ENCODE peak calls at places on chromosomes 4 and X, in eight cellular contexts. J is CD4-positive, alpha-beta memory T cell; I is iPS-NIHi11; M is NCI-H1092; N is activated CD4-positive, alpha-beta T cell treated with anti-CD3 and anti-CD28 coated beads for 4 hours; O is NCI-H1417; Y is H9; A is T47D. P is an unnamed sample.

GRCh38 chrX:24682739-24683432 is 10.8 kb upstream of the POLA1 start:
- DNase-seq in Y (no peak), M (no peak), N (no peak), O (no peak), I (no peak), J (no peak), A (no peak), P (no peak)

GRCh38 chrX:22296871-22297270 is 24.2 kb downstream of the CBLL2 start:
- DNase-seq in I (no peak), N (no peak), O (no peak), M (no peak), Y (no peak), J (no peak), A (no peak), P (no peak)

GRCh38 chr4:15656038-15656470 is 897 bp upstream of the FBXL5 start:
- DNase-seq in O (peak; percentile 43), J (no peak), I (peak; percentile 8), Y (peak; percentile 72), M (no peak), N (no peak), A (no peak), P (no peak)

GRCh38 chrX:109312757-109313156 is 169.1 kb downstream of the GUCY2F start:
- DNase-seq in N (no peak), A (no peak), I (no peak), O (no peak), M (no peak), Y (no peak), J (no peak), P (no peak)

GRCh38 chr4:53019485-53020382 is 157.6 kb downstream of the RASL11B start:
- DNase-seq in J (no peak), N (no peak), A (no peak), I (no peak), M (no peak), O (no peak), Y (no peak), P (no peak)

GRCh38 chrX:9873952-9874351 is 87.7 kb downstream of the SHROOM2 start:
- DNase-seq in M (peak; percentile 7), J (peak; percentile 30), A (peak; percentile 32), O (peak; percentile 13), N (peak; percentile 29), I (no peak), Y (peak; percentile 46), P (no peak)

GRCh38 chrX:63764946-63765345 is 20.1 kb downstream of the ARHGEF9 start:
- DNase-seq in I (no peak), M (no peak), J (no peak), Y (no peak), O (no peak), N (no peak), A (no peak), P (no peak)

GRCh38 chr4:24003926-24004325 is 114.1 kb upstream of the PPARGC1A start:
- DNase-seq in O (no peak), A (no peak), Y (no peak), J (no peak), M (no peak), N (no peak), I (no peak), P (no peak)

GRCh38 chr4:73895201-73896177 is 26.3 kb downstream of the CXCL1 start:
- DNase-seq in I (no peak), N (no peak), O (no peak), J (no peak), M (no peak), A (no peak), Y (no peak), P (no peak)

GRCh38 chrX:112832481-112833095 is 8.0 kb downstream of the AMOT start:
- DNase-seq in N (no peak), I (no peak), A (no peak), Y (peak; percentile 74), M (no peak), O (no peak), J (no peak), P (no peak)

P was measured in vagina.